ENCODE peak calls at places on chromosomes 5 and 9, in nine cellular contexts. One of them, this sample, is unnamed.

GRCh38 chr9:97855486-97855875 is 2.5 kb downstream of the FOXE1 start:
- DNase-seq in NCI-H82: no peak
- DNase-seq in NAMALWA: no peak
- DNase-seq in Calu3: no peak
- DNase-seq in upper lobe of right lung: no peak
- DNase-seq in stimulated activated CD8-positive, alpha-beta memory T cell treated with anti-CD3 and anti-CD28 coated beads, Interleukin-12 subunit alpha, Interleukin-12 subunit beta, amount 100 ng/mL, for 1 hour: no peak
- DNase-seq in A673: no peak
- DNase-seq in NCI-H1436 treated with DMSO at 0.1 percent for 48 hours: no peak
- DNase-seq in uterus: no peak
- DNase-seq in this sample: no peak

GRCh38 chr5:78908173-78908901 is 76.8 kb downstream of the ARSB start:
- DNase-seq in NCI-H82: peak
- DNase-seq in NAMALWA: no peak
- DNase-seq in Calu3: no peak
- DNase-seq in upper lobe of right lung: no peak
- DNase-seq in stimulated activated CD8-positive, alpha-beta memory T cell treated with anti-CD3 and anti-CD28 coated beads, Interleukin-12 subunit alpha, Interleukin-12 subunit beta, amount 100 ng/mL, for 1 hour: no peak
- DNase-seq in A673: peak
- DNase-seq in NCI-H1436 treated with DMSO at 0.1 percent for 48 hours: peak
- DNase-seq in uterus: peak
- DNase-seq in this sample: peak

GRCh38 chr5:132877938-132878337 is 4.5 kb downstream of the LEAP2 start:
- DNase-seq in NCI-H82: peak
- DNase-seq in NAMALWA: no peak
- DNase-seq in Calu3: peak
- DNase-seq in upper lobe of right lung: no peak
- DNase-seq in stimulated activated CD8-positive, alpha-beta memory T cell treated with anti-CD3 and anti-CD28 coated beads, Interleukin-12 subunit alpha, Interleukin-12 subunit beta, amount 100 ng/mL, for 1 hour: no peak
- DNase-seq in A673: peak
- DNase-seq in NCI-H1436 treated with DMSO at 0.1 percent for 48 hours: no peak
- DNase-seq in uterus: no peak
- DNase-seq in this sample: peak

GRCh38 chr9:37531699-37532098 is 44.5 kb downstream of the FBXO10 start:
- DNase-seq in NCI-H82: no peak
- DNase-seq in NAMALWA: no peak
- DNase-seq in Calu3: no peak
- DNase-seq in upper lobe of right lung: peak
- DNase-seq in stimulated activated CD8-positive, alpha-beta memory T cell treated with anti-CD3 and anti-CD28 coated beads, Interleukin-12 subunit alpha, Interleukin-12 subunit beta, amount 100 ng/mL, for 1 hour: no peak
- DNase-seq in A673: no peak
- DNase-seq in NCI-H1436 treated with DMSO at 0.1 percent for 48 hours: no peak
- DNase-seq in uterus: no peak
- DNase-seq in this sample: no peak

GRCh38 chr9:101367323-101367722 is 17.5 kb downstream of the BAAT start:
- DNase-seq in NCI-H82: no peak
- DNase-seq in NAMALWA: no peak
- DNase-seq in Calu3: no peak
- DNase-seq in upper lobe of right lung: no peak
- DNase-seq in stimulated activated CD8-positive, alpha-beta memory T cell treated with anti-CD3 and anti-CD28 coated beads, Interleukin-12 subunit alpha, Interleukin-12 subunit beta, amount 100 ng/mL, for 1 hour: no peak
- DNase-seq in A673: no peak
- DNase-seq in NCI-H1436 treated with DMSO at 0.1 percent for 48 hours: no peak
- DNase-seq in uterus: no peak
- DNase-seq in this sample: no peak

GRCh38 chr9:14092344-14092743 is 221.6 kb downstream of the NFIB start:
- DNase-seq in NCI-H82: no peak
- DNase-seq in NAMALWA: no peak
- DNase-seq in Calu3: no peak
- DNase-seq in upper lobe of right lung: no peak
- DNase-seq in stimulated activated CD8-positive, alpha-beta memory T cell treated with anti-CD3 and anti-CD28 coated beads, Interleukin-12 subunit alpha, Interleukin-12 subunit beta, amount 100 ng/mL, for 1 hour: no peak
- DNase-seq in A673: peak
- DNase-seq in NCI-H1436 treated with DMSO at 0.1 percent for 48 hours: no peak
- DNase-seq in uterus: no peak
- DNase-seq in this sample: no peak

GRCh38 chr5:84393969-84394368 is 9.3 kb upstream of the EDIL3 start:
- DNase-seq in NCI-H82: no peak
- DNase-seq in NAMALWA: no peak
- DNase-seq in Calu3: peak
- DNase-seq in upper lobe of right lung: no peak
- DNase-seq in stimulated activated CD8-positive, alpha-beta memory T cell treated with anti-CD3 and anti-CD28 coated beads, Interleukin-12 subunit alpha, Interleukin-12 subunit beta, amount 100 ng/mL, for 1 hour: no peak
- DNase-seq in A673: peak
- DNase-seq in NCI-H1436 treated with DMSO at 0.1 percent for 48 hours: no peak
- DNase-seq in uterus: no peak
- DNase-seq in this sample: no peak

GRCh38 chr9:98708103-98708932 is 417 bp downstream of the GABBR2 start:
- DNase-seq in NCI-H82: no peak
- DNase-seq in NAMALWA: no peak
- DNase-seq in Calu3: no peak
- DNase-seq in upper lobe of right lung: no peak
- DNase-seq in stimulated activated CD8-positive, alpha-beta memory T cell treated with anti-CD3 and anti-CD28 coated beads, Interleukin-12 subunit alpha, Interleukin-12 subunit beta, amount 100 ng/mL, for 1 hour: no peak
- DNase-seq in A673: no peak
- DNase-seq in NCI-H1436 treated with DMSO at 0.1 percent for 48 hours: no peak
- DNase-seq in uterus: no peak
- DNase-seq in this sample: no peak